ENCODE peak calls at places on chromosome 14, in four cellular contexts. G is CD8-positive, alpha-beta T cell; I is fibroblast of lung; T is tibial nerve. C is an unnamed sample.

GRCh38 chr14:36217732-36218131 is 41.2 kb upstream of the PTCSC3 start:
- DNase-seq in G (no peak), I (no peak), T (no peak), C (no peak)

GRCh38 chr14:24483604-24484252 is 24.3 kb downstream of the CMA1 start:
- DNase-seq in I (peak), T (no peak), G (no peak), C (no peak)

GRCh38 chr14:79641371-79641770 is 569.9 kb downstream of the DIO2 start:
- DNase-seq in G (no peak), T (no peak), I (no peak), C (no peak)

GRCh38 chr14:99203801-99204200 is 68.2 kb downstream of the BCL11B start:
- DNase-seq in G (no peak), T (no peak), I (no peak), C (no peak)

GRCh38 chr14:47715330-47715729 is 39.9 kb upstream of the MDGA2 start:
- DNase-seq in G (no peak), T (no peak), I (peak), C (no peak)

GRCh38 chr14:46653031-46653775 is 1.6 kb upstream of the RPL10L start:
- DNase-seq in I (no peak), G (no peak), T (no peak), C (no peak)

GRCh38 chr14:66405158-66405557 is 81.0 kb upstream of the CCDC196 start:
- DNase-seq in I (no peak), G (no peak), T (no peak), C (no peak)

GRCh38 chr14:96461950-96462798 is 40.0 kb upstream of the PAPOLA start:
- DNase-seq in G (no peak), T (no peak), I (no peak), C (no peak)

GRCh38 chr14:57380935-57381334 is 9.5 kb upstream of the NAA30 start:
- DNase-seq in T (no peak), G (no peak), I (no peak), C (no peak)

GRCh38 chr14:65002586-65003210 is 16.0 kb downstream of the FNTB start:
- DNase-seq in I (peak), G (no peak), T (no peak), C (peak)

GRCh38 chr14:53472306-53472705 is 319.2 kb upstream of the DDHD1 start:
- DNase-seq in I (no peak), G (no peak), T (no peak), C (no peak)

GRCh38 chr14:89330236-89331002 is 86.6 kb downstream of the FOXN3 start:
- DNase-seq in G (no peak), I (peak), T (no peak), C (peak)

GRCh38 chr14:95537298-95538089 is 2.6 kb downstream of the GLRX5 start:
- DNase-seq in T (no peak), G (no peak), I (no peak), C (no peak)

GRCh38 chr14:91331761-91332447 is 85.7 kb downstream of the CCDC88C start:
- DNase-seq in I (no peak), G (no peak), T (no peak), C (no peak)

GRCh38 chr14:74599201-74599809 is 12.7 kb downstream of the LTBP2 start:
- DNase-seq in G (no peak), T (no peak), I (peak), C (no peak)

GRCh38 chr14:64942531-64943111 is at the start of gene GPX2:
- DNase-seq in I (no peak), T (no peak), G (no peak), C (no peak)

GRCh38 chr14:89061696-89062095 is 237.2 kb downstream of the TTC8 start:
- DNase-seq in T (no peak), G (no peak), I (no peak), C (no peak)

GRCh38 chr14:68140111-68140741 is 320.6 kb downstream of the RAD51B start:
- DNase-seq in T (peak), I (peak), G (no peak), C (peak)

GRCh38 chr14:35818346-35819115 is 7.6 kb upstream of the BRMS1L start:
- DNase-seq in G (no peak), T (no peak), I (peak), C (no peak)

GRCh38 chr14:106605548-106606448 is 1079.4 kb downstream of the TMEM121 start:
- DNase-seq in I (no peak), G (peak), T (no peak), C (no peak)

GRCh38 chr14:31510222-31510621 is 22.4 kb upstream of the GPR33 start:
- DNase-seq in T (no peak), I (peak), G (no peak), C (no peak)

GRCh38 chr14:24911324-24912095 is 138.4 kb downstream of the STXBP6 start:
- DNase-seq in I (peak), G (no peak), T (no peak), C (peak)

GRCh38 chr14:98082833-98083232 is 1189.2 kb downstream of the BCL11B start:
- DNase-seq in T (no peak), I (no peak), G (no peak), C (no peak)

GRCh38 chr14:92646952-92647461 is 101.4 kb downstream of the LGMN start:
- DNase-seq in I (peak), T (no peak), G (no peak), C (peak)

GRCh38 chr14:46496409-46496808 is 155.2 kb downstream of the RPL10L start:
- DNase-seq in I (no peak), G (no peak), T (no peak), C (no peak)

GRCh38 chr14:33691907-33692306 is 259.0 kb downstream of the EGLN3 start:
- DNase-seq in G (no peak), I (no peak), T (no peak), C (no peak)

GRCh38 chr14:91689608-91690007 is 42.3 kb downstream of the CATSPERB start:
- DNase-seq in I (no peak), G (no peak), T (no peak), C (no peak)

GRCh38 chr14:21840765-21841164 is 167.1 kb upstream of the OR4E1 start:
- DNase-seq in I (no peak), T (no peak), G (no peak), C (no peak)

GRCh38 chr14:90336401-90336800 is 4.7 kb upstream of the NRDE2 start:
- DNase-seq in G (no peak), T (no peak), I (no peak), C (no peak)

GRCh38 chr14:95085321-95085720 is 72.0 kb downstream of the DICER1 start:
- DNase-seq in G (no peak), I (no peak), T (no peak), C (no peak)

GRCh38 chr14:65287264-65288131 is 125.0 kb upstream of the FUT8 start:
- DNase-seq in G (no peak), I (no peak), T (no peak), C (no peak)

GRCh38 chr14:79842270-79842669 is 369.0 kb downstream of the DIO2 start:
- DNase-seq in T (no peak), I (peak), G (no peak), C (no peak)

GRCh38 chr14:72000907-72001306 is 68.7 kb downstream of the RGS6 start:
- DNase-seq in I (no peak), G (no peak), T (peak), C (no peak)

GRCh38 chr14:76776306-76777251 is 15.3 kb downstream of the VASH1 start:
- DNase-seq in G (no peak), I (no peak), T (no peak), C (no peak)

GRCh38 chr14:97277711-97278110 is 480.5 kb downstream of the VRK1 start:
- DNase-seq in T (no peak), G (no peak), I (no peak), C (no peak)

GRCh38 chr14:85310491-85311272 is 219.3 kb upstream of the FLRT2 start:
- DNase-seq in T (no peak), G (no peak), I (no peak), C (no peak)

DNA sequence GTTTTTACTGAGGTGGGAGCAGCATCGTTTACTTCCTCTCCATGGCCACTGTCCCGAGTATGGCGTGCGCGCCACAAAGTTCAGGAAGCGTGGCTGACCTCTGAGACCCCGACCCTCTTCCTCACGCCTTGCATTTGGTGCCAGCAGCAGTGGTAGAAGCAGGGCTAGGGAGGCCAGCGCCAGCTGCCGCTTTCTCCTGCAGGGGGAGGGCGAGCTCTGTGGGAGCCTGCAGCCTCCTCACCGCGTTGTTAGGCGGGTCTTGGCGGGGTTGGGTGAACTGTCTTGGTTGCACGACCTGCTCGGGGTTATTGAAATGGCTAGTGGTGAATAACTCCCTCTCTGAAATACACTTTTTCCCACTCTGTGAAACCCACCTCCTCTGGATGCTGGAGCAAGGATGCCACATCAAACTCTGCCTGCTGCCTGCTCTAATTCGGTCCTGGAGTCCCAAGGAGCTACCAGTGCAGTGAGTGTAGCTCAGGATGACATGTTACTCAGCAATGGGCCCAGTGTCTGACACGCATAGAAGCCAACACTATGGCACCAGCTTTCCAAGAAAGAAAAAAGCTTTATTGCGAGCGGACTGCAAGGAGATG is 22.3 kb upstream of the TDRD9 start:
- DNase-seq in I (no peak), T (no peak), G (no peak), C (no peak)
- TF ChIP-seq CTCF in I (peak), T (no peak), G (peak), C (peak)

DNA sequence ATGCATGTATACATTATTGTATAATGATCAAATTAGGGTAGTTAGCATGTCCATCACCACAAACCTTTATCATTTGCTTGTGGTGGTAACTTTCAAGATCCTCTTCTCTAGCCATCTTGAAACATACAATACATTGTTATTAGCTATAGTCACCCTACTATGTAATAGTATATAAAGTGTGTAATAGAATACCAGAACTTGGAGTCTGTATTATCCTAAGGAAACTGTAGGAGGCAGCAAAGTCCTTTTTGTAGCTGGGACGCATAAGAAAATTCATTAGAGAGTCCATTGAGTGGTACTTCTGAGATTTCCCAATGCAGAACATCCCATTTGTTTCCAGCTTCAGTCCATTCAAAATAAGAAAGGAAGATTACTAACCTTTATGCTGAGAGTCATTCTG is 325.9 kb upstream of the LRFN5 start:
- DNase-seq in G (no peak), T (no peak), I (peak), C (no peak)
- TF ChIP-seq CTCF in G (no peak), T (no peak), I (no peak), C (no peak)

GRCh38 chr14:59262717-59263469 is 74.4 kb downstream of the DAAM1 start:
- DNase-seq in I (no peak), T (no peak), G (no peak), C (no peak)
- TF ChIP-seq CTCF in I (no peak), T (peak), G (no peak), C (no peak)

GRCh38 chr14:23446291-23446851 is 10.9 kb upstream of the MYH7 start:
- DNase-seq in I (no peak), T (no peak), G (no peak), C (no peak)
- TF ChIP-seq CTCF in I (no peak), T (no peak), G (no peak), C (no peak)

GRCh38 chr14:105021656-105022275 is 883 bp upstream of the CDCA4 start:
- DNase-seq in I (peak), T (no peak), G (no peak), C (no peak)
- TF ChIP-seq CTCF in I (no peak), T (no peak), G (no peak), C (no peak)

GRCh38 chr14:77799863-77800730 is at the start of gene ADCK1:
- DNase-seq in T (peak), I (peak), G (peak), C (peak)
- TF ChIP-seq CTCF in T (no peak), I (peak), G (no peak), C (peak)